ENCODE peak calls at places on chromosomes 6 and 20, in eight cellular contexts. R is left lung; P is left ventricle myocardium superior; B is G401; G is fibroblast of pulmonary artery; Y is BE2C; M is dermis microvascular lymphatic vessel endothelial cell; L is stimulated activated CD4-positive, alpha-beta T cell treated with anti-CD3 and anti-CD28 coated beads, TNF-alpha, amount 100 ng/mL, for 1 hour. X is an unnamed sample.

GRCh38 chr6:91812596-91813274 is 1225.9 kb upstream of the MAP3K7 start:
- DNase-seq in M (no peak), L (no peak), R (no peak), Y (no peak), P (no peak), B (no peak), G (no peak), X (no peak)

GRCh38 chr6:89525786-89526562 is 93.0 kb downstream of the ANKRD6 start:
- DNase-seq in M (no peak), L (no peak), P (no peak), Y (no peak), G (no peak), B (peak; percentile 34), R (no peak), X (no peak)

GRCh38 chr6:18388942-18389341 is 1.8 kb downstream of the RNF144B start:
- DNase-seq in M (no peak), P (no peak), L (no peak), Y (no peak), B (peak; percentile 15), G (peak; percentile 56), R (no peak), X (no peak)

GRCh38 chr6:24323632-24324337 is 34.1 kb downstream of the DCDC2 start:
- DNase-seq in G (peak; percentile 47), R (no peak), M (no peak), Y (no peak), B (no peak), P (no peak), L (no peak), X (no peak)

GRCh38 chr20:62186887-62187866 is 4.3 kb downstream of the MTG2 start:
- DNase-seq in G (peak; percentile 65), M (peak; percentile 60), L (no peak), P (no peak), R (no peak), B (no peak), Y (no peak), X (no peak)

GRCh38 chr20:51562334-51563140 is 20.0 kb upstream of the NFATC2 start:
- DNase-seq in L (no peak), R (peak; percentile 78), Y (peak; percentile 11), P (peak; percentile 84), M (peak; percentile 92), G (peak; percentile 97), B (peak; percentile 49), X (no peak)

GRCh38 chr20:21229163-21229562 is 74.0 kb upstream of the XRN2 start:
- DNase-seq in G (no peak), M (no peak), P (no peak), R (no peak), L (no peak), B (no peak), Y (no peak), X (no peak)

GRCh38 chr6:48486876-48487275 is 375.9 kb upstream of the PTCHD4 start:
- DNase-seq in P (no peak), R (no peak), M (no peak), Y (no peak), L (no peak), G (no peak), B (no peak), X (no peak)

GRCh38 chr6:135647521-135647920 is 150.0 kb upstream of the AHI1 start:
- DNase-seq in Y (no peak), G (no peak), R (no peak), P (no peak), M (no peak), L (no peak), B (no peak), X (no peak)

GRCh38 chr20:47354710-47355488 is 1.6 kb downstream of the ZMYND8 start:
- DNase-seq in G (peak; percentile 49), B (peak; percentile 45), R (no peak), Y (no peak), L (no peak), P (no peak), M (no peak), X (no peak)

GRCh38 chr6:72787521-72788031 is 165.7 kb downstream of the KCNQ5 start:
- DNase-seq in M (no peak), P (no peak), R (no peak), L (no peak), G (peak; percentile 86), Y (peak; percentile 39), B (no peak), X (peak; percentile 61)

GRCh38 chr6:139271056-139271455 is 20.7 kb downstream of the TXLNB start:
- DNase-seq in R (no peak), P (no peak), B (no peak), G (no peak), L (no peak), M (no peak), Y (no peak), X (no peak)

GRCh38 chr6:5044866-5045265 is 40.3 kb upstream of the PPP1R3G start:
- DNase-seq in G (no peak), Y (no peak), L (no peak), P (no peak), M (no peak), R (no peak), B (no peak), X (no peak)

GRCh38 chr6:166313255-166314070 is 5.3 kb upstream of the PRR18 start:
- DNase-seq in M (peak; percentile 4), R (peak; percentile 84), P (peak; percentile 62), Y (peak; percentile 65), G (peak; percentile 43), B (peak; percentile 21), L (peak; percentile 27), X (no peak)

GRCh38 chr6:124203106-124203811 is 399.6 kb downstream of the NKAIN2 start:
- DNase-seq in R (no peak), G (peak; percentile 57), P (no peak), Y (no peak), B (peak; percentile 83), L (no peak), M (no peak), X (no peak)

GRCh38 chr6:131134950-131135243 is 370 bp upstream of the AKAP7 start:
- DNase-seq in B (no peak), M (no peak), Y (no peak), R (no peak), P (no peak), L (no peak), G (no peak), X (no peak)

GRCh38 chr6:45763281-45763680 is 252.4 kb downstream of the CLIC5 start:
- DNase-seq in B (no peak), P (no peak), G (no peak), M (no peak), Y (no peak), L (no peak), R (no peak), X (no peak)

GRCh38 chr20:36578642-36579041 is 5.2 kb downstream of the TGIF2 start:
- DNase-seq in M (no peak), Y (no peak), R (no peak), B (no peak), L (no peak), G (no peak), P (no peak), X (no peak)

GRCh38 chr6:42727084-42727601 is 4.7 kb upstream of the PRPH2 start:
- DNase-seq in P (peak; percentile 61), Y (no peak), L (no peak), R (peak; percentile 82), G (no peak), M (no peak), B (peak; percentile 39), X (no peak)

GRCh38 chr20:54366669-54367068 is 108.7 kb upstream of the DOK5 start:
- DNase-seq in M (no peak), Y (no peak), R (no peak), G (no peak), B (no peak), P (no peak), L (no peak), X (no peak)

GRCh38 chr6:108760158-108761050 is 87.8 kb upstream of the ARMC2 start:
- DNase-seq in R (no peak), Y (peak; percentile 52), P (no peak), M (no peak), B (no peak), L (no peak), G (peak; percentile 30), X (peak; percentile 29)

GRCh38 chr6:43013020-43013842 is 515 bp downstream of the MEA1 start:
- DNase-seq in R (no peak), L (no peak), G (peak; percentile 23), M (no peak), P (no peak), B (no peak), Y (no peak), X (peak; percentile 26)

GRCh38 chr6:35897036-35897435 is 23.9 kb downstream of the SRPK1 start:
- DNase-seq in L (no peak), B (no peak), Y (no peak), R (no peak), G (no peak), P (no peak), M (no peak), X (no peak)